ENCODE peak calls at places on chromosomes 11 and 22, in four cellular contexts. X is B cell, G is Panc1, R is vagina. U is an unnamed sample.

GRCh38 chr11:8917157-8917820 is 6.3 kb downstream of the AKIP1 start:
- DNase-seq in X (no peak), G (no peak), R (peak; percentile 44), U (no peak)

GRCh38 chr22:48594757-48595510 is 1232.7 kb downstream of the BRD1 start:
- DNase-seq in X (no peak), G (no peak), R (no peak), U (no peak)

GRCh38 chr11:8871283-8871775 is 39.7 kb upstream of the AKIP1 start:
- DNase-seq in X (no peak), G (no peak), R (peak; percentile 89), U (no peak)

GRCh38 chr22:43292633-43293025 is 50.5 kb downstream of the SCUBE1 start:
- DNase-seq in X (no peak), G (no peak), R (no peak), U (no peak)

GRCh38 chr11:12239396-12240298 is 129.3 kb downstream of the MICAL2 start:
- DNase-seq in X (no peak), G (no peak), R (no peak), U (no peak)

GRCh38 chr22:43592470-43592869 is 180.7 kb downstream of the MPPED1 start:
- DNase-seq in X (no peak), G (no peak), R (no peak), U (no peak)

GRCh38 chr11:119589011-119589410 is 140.0 kb downstream of the NECTIN1 start:
- DNase-seq in X (no peak), G (no peak), R (no peak), U (no peak)

GRCh38 chr11:128530119-128531091 is 57.0 kb downstream of the ETS1 start:
- DNase-seq in X (no peak), G (no peak), R (no peak), U (no peak)

GRCh38 chr11:128904872-128905344 is 13.8 kb downstream of the KCNJ5 start:
- DNase-seq in X (peak; percentile 78), G (no peak), R (no peak), U (no peak)

GRCh38 chr22:31753005-31753633 is 700 bp upstream of the DEPDC5 start:
- DNase-seq in X (no peak), G (no peak), R (peak; percentile 89), U (peak; percentile 21)

GRCh38 chr22:47176573-47177333 is 414.3 kb downstream of the TBC1D22A start:
- DNase-seq in X (no peak), G (no peak), R (no peak), U (no peak)

GRCh38 chr11:120203626-120204025 is 7.2 kb upstream of the OAF start:
- DNase-seq in X (no peak), G (no peak), R (no peak), U (no peak)

GRCh38 chr11:78097666-78098385 is 18.2 kb upstream of the NDUFC2 start:
- DNase-seq in X (no peak), G (no peak), R (no peak), U (no peak)
- TF ChIP-seq CTCF in X (no peak), G (no peak), R (no peak), U (no peak)

DNA sequence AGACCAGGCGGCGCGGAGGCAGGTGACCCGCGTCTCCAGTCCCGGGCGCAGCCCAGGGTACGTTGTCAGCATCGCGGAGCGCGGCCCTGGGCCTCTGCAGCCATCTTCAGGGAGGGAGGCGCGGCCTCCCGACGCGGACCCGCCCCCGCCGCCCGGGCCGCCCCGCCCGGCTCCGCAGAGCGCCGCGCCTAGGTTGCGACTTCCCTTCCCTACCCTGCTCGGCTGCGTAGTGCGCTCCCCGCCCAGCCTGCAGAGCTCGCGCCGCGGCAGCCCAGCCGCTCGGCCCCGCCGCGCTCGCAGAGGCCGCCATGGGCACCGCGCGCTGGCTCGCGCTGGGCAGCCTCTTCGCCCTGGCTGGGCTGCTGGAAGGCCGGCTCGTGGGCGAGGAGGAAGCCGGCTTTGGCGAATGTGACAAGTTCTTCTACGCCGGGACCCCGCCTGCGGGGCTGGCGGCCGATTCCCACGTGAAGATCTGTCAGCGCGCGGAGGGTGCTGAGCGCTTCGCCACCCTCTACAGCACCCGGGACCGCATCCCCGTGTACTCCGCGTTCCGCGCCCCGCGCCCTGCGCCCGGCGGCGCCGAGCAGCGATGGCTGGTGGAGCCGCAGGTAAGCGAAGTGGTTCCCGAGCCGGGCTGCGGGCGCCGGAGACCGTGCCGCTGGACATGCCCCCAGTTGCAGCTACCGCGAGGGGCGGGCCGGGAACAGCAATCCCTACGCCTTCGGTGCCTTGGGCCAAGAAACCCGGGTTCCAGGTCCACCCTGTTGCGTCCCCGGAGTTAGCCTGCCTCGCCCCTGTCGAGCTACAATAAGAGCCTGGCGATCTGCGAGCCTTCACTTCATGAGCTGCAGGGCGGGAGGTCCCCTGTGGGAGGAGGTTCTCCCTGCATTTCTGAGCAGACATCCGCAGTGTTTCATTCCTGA is at the start of gene ENDOD1:
- DNase-seq in X (peak; percentile 95), G (no peak), R (peak; percentile 89), U (peak; percentile 93)
- TF ChIP-seq CTCF in X (no peak), G (peak; percentile 14), R (no peak), U (peak; percentile 20)

DNA sequence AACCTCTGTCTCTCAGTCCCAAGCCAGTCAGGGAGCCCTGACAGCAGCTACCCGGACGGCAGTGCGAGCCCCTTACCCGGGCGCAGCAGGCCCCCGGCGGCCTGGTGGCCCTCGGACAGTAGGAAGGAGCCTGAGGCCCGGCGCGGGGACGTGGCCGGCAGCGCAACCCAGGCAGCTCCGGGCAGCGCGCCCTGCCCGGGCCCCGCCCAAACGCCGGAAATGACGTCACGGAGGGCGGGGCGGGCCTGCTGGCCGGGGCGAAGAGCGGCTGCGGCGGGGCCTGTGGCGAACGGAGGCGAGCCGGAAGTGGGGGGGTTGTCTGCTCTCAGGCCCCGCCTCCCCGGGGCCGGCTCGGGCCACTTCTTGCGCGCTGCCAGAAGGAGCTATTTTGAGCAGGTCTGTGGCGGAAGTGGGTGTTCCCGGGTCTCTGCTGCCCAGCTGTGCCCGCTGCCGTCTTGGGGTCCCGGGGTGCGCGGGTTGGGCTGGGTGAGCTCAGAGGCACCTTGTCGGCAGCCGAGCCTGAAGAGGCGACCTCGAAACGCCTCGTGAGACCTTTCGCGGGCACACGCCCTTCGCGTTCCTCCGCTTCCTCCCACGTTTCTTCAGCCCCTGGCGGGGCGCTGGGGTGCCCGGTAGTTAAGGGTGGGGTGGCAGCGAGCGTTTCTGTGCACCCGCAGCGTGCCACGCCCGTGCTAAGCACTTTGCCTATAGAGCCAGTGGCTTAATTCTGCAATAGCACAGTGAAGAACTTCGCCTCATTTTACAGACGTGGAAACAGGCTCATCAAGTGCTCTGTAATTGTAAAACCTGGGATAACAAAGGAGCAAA is at the start of gene C11orf24:
- DNase-seq in X (peak; percentile 98), G (peak; percentile 53), R (peak; percentile 95), U (peak; percentile 99)
- TF ChIP-seq CTCF in X (no peak), G (no peak), R (no peak), U (no peak)

DNA sequence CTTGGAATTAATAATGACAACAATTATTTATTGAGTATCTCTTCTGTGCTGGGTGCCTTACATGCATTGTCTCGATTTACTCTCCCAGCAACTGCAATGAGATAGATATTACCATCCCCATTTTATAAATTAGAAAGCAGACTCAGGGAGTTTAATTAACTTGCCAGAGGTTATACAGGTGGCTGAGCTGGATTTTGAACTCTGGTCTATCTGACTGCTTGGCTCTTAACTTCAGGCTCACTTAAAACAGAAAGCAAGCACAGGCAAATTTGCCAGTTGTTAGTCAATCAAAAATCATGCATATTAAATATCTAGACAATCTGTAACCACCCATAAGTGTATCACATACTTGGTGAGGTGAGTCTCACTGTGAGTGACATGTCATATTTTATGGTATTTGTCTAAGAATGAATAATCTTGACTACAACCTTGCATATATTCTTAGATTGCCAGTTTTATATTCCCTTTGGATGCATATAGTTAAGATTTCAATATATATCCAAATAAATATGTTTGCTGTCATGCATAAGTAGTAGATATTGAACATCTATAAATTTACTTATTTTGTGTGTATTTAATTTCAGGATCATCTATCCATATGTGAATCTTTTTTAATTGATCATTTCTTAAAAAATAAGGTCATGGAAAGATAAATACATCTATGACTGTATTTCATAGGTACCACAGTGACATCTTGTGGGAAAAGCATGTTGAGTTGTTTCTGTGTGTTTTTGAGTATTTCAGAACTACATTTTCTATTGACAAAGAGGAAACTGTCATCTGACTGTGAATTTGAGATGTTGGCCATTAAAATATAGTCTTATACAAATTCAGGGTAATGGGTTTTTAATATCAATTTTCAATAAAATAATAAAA is 112.0 kb upstream of the ARHGAP42 start:
- DNase-seq in X (no peak), G (no peak), R (no peak), U (no peak)
- TF ChIP-seq CTCF in X (no peak), G (peak; percentile 39), R (peak; percentile 19), U (no peak)

GRCh38 chr11:48109046-48109666 is 107.5 kb upstream of the OR4B1 start:
- DNase-seq in X (no peak), G (no peak), R (no peak), U (no peak)
- TF ChIP-seq CTCF in X (no peak), G (no peak), R (peak; percentile 19), U (peak; percentile 33)

GRCh38 chr11:77197626-77198320 is 69.7 kb downstream of the MYO7A start:
- DNase-seq in X (no peak), G (no peak), R (no peak), U (no peak)

GRCh38 chr11:77196961-77197360 is 68.9 kb downstream of the MYO7A start:
- DNase-seq in X (no peak), G (no peak), R (no peak), U (no peak)

GRCh38 chr11:77200351-77200750 is 72.3 kb downstream of the MYO7A start:
- DNase-seq in X (no peak), G (no peak), R (no peak), U (no peak)

GRCh38 chr11:77199346-77199745 is 71.3 kb downstream of the MYO7A start:
- DNase-seq in X (no peak), G (no peak), R (no peak), U (no peak)

DNA sequence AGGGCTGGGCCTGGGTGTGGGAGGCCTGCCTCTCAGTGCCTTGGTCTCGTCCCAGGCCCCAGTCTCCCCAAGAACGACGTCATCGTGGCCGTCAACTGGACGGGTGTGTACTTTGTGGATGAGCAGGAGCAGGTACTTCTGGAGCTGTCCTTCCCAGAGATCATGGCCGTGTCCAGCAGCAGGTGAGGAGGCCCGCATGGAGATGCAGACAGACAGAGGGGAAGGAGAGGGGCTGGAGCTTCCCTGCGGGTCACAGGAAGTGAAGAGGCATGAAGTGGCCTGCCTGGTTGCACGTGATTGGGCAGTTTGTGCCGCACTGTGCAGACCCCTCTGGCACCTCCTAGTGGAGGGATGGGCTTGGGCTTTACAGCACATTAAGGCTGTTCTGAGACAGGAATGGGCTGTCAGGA is 70.4 kb downstream of the MYO7A start:
- DNase-seq in X (no peak), G (no peak), R (no peak), U (peak; percentile 58)
- TF ChIP-seq CTCF in X (no peak), G (no peak), R (no peak), U (peak; percentile 39)

GRCh38 chr11:3959015-3959917 is 103.8 kb downstream of the STIM1 start:
- DNase-seq in X (no peak), G (no peak), R (peak; percentile 18), U (peak; percentile 25)
- TF ChIP-seq CTCF in X (peak; percentile 14), G (peak; percentile 58), R (no peak), U (peak; percentile 12)

GRCh38 chr11:117055449-117055848 is 42.8 kb downstream of the SIK3 start:
- DNase-seq in X (no peak), G (no peak), R (no peak), U (no peak)
- TF ChIP-seq CTCF in X (no peak), G (no peak), R (no peak), U (no peak)

GRCh38 chr11:46247664-46248063 is 29.8 kb upstream of the CREB3L1 start:
- DNase-seq in X (no peak), G (no peak), R (no peak), U (peak; percentile 70)
- TF ChIP-seq CTCF in X (no peak), G (peak; percentile 73), R (no peak), U (peak; percentile 68)

GRCh38 chr11:134030853-134031252 is 38.0 kb upstream of the JAM3 start:
- DNase-seq in X (no peak), G (no peak), R (no peak), U (no peak)
- TF ChIP-seq CTCF in X (peak; percentile 34), G (no peak), R (no peak), U (peak; percentile 19)

U was measured in GM13977.